ENCODE peak calls at places on chromosomes 5 and 9, in eight cellular contexts. One of them, this sample, is unnamed.

GRCh38 chr9:81829201-81829882 is 98.9 kb upstream of the SPATA31D4 start:
- DNase-seq in GM23338: peak; percentile 49
- DNase-seq in CD8-positive, alpha-beta T cell: no peak
- DNase-seq in fibroblast of lung: no peak
- DNase-seq in left ventricle myocardium inferior: no peak
- DNase-seq in upper lobe of left lung: no peak
- DNase-seq in effector memory CD4-positive, alpha-beta T cell: no peak
- DNase-seq in sigmoid colon: no peak
- DNase-seq in this sample: no peak

GRCh38 chr5:27474054-27474323 is 435.6 kb upstream of the CDH9 start:
- DNase-seq in GM23338: no peak
- DNase-seq in CD8-positive, alpha-beta T cell: no peak
- DNase-seq in fibroblast of lung: no peak
- DNase-seq in left ventricle myocardium inferior: no peak
- DNase-seq in upper lobe of left lung: no peak
- DNase-seq in effector memory CD4-positive, alpha-beta T cell: no peak
- DNase-seq in sigmoid colon: no peak
- DNase-seq in this sample: no peak

GRCh38 chr9:35470894-35471293 is 19.0 kb upstream of the RUSC2 start:
- DNase-seq in GM23338: no peak
- DNase-seq in CD8-positive, alpha-beta T cell: no peak
- DNase-seq in fibroblast of lung: peak; percentile 39
- DNase-seq in left ventricle myocardium inferior: no peak
- DNase-seq in upper lobe of left lung: no peak
- DNase-seq in effector memory CD4-positive, alpha-beta T cell: no peak
- DNase-seq in sigmoid colon: no peak
- DNase-seq in this sample: no peak

GRCh38 chr5:78232163-78232562 is 62.3 kb downstream of the AP3B1 start:
- DNase-seq in GM23338: no peak
- DNase-seq in CD8-positive, alpha-beta T cell: no peak
- DNase-seq in fibroblast of lung: no peak
- DNase-seq in left ventricle myocardium inferior: no peak
- DNase-seq in upper lobe of left lung: no peak
- DNase-seq in effector memory CD4-positive, alpha-beta T cell: no peak
- DNase-seq in sigmoid colon: no peak
- DNase-seq in this sample: no peak

GRCh38 chr9:132390966-132391365 is 15.7 kb downstream of the TTF1 start:
- DNase-seq in GM23338: no peak
- DNase-seq in CD8-positive, alpha-beta T cell: no peak
- DNase-seq in fibroblast of lung: no peak
- DNase-seq in left ventricle myocardium inferior: no peak
- DNase-seq in upper lobe of left lung: no peak
- DNase-seq in effector memory CD4-positive, alpha-beta T cell: no peak
- DNase-seq in sigmoid colon: no peak
- DNase-seq in this sample: no peak

GRCh38 chr9:105633373-105633772 is 28.9 kb upstream of the TAL2 start:
- DNase-seq in GM23338: no peak
- DNase-seq in CD8-positive, alpha-beta T cell: no peak
- DNase-seq in fibroblast of lung: no peak
- DNase-seq in left ventricle myocardium inferior: no peak
- DNase-seq in upper lobe of left lung: no peak
- DNase-seq in effector memory CD4-positive, alpha-beta T cell: no peak
- DNase-seq in sigmoid colon: no peak
- DNase-seq in this sample: no peak

GRCh38 chr5:53303105-53303504 is 177.3 kb upstream of the FST start:
- DNase-seq in GM23338: no peak
- DNase-seq in CD8-positive, alpha-beta T cell: no peak
- DNase-seq in fibroblast of lung: peak; percentile 93
- DNase-seq in left ventricle myocardium inferior: no peak
- DNase-seq in upper lobe of left lung: no peak
- DNase-seq in effector memory CD4-positive, alpha-beta T cell: no peak
- DNase-seq in sigmoid colon: no peak
- DNase-seq in this sample: no peak

GRCh38 chr5:33711094-33711670 is 180.6 kb downstream of the ADAMTS12 start:
- DNase-seq in GM23338: no peak
- DNase-seq in CD8-positive, alpha-beta T cell: no peak
- DNase-seq in fibroblast of lung: no peak
- DNase-seq in left ventricle myocardium inferior: peak; percentile 33
- DNase-seq in upper lobe of left lung: no peak
- DNase-seq in effector memory CD4-positive, alpha-beta T cell: no peak
- DNase-seq in sigmoid colon: peak; percentile 73
- DNase-seq in this sample: no peak

GRCh38 chr9:37372839-37373238 is 49.7 kb upstream of the GRHPR start:
- DNase-seq in GM23338: no peak
- DNase-seq in CD8-positive, alpha-beta T cell: no peak
- DNase-seq in fibroblast of lung: no peak
- DNase-seq in left ventricle myocardium inferior: no peak
- DNase-seq in upper lobe of left lung: no peak
- DNase-seq in effector memory CD4-positive, alpha-beta T cell: no peak
- DNase-seq in sigmoid colon: no peak
- DNase-seq in this sample: no peak

GRCh38 chr9:37371565-37372464 is 50.7 kb upstream of the GRHPR start:
- DNase-seq in GM23338: no peak
- DNase-seq in CD8-positive, alpha-beta T cell: no peak
- DNase-seq in fibroblast of lung: peak; percentile 77
- DNase-seq in left ventricle myocardium inferior: no peak
- DNase-seq in upper lobe of left lung: no peak
- DNase-seq in effector memory CD4-positive, alpha-beta T cell: no peak
- DNase-seq in sigmoid colon: no peak
- DNase-seq in this sample: no peak

GRCh38 chr9:37370282-37370681 is 52.2 kb upstream of the GRHPR start:
- DNase-seq in GM23338: no peak
- DNase-seq in CD8-positive, alpha-beta T cell: no peak
- DNase-seq in fibroblast of lung: no peak
- DNase-seq in left ventricle myocardium inferior: no peak
- DNase-seq in upper lobe of left lung: no peak
- DNase-seq in effector memory CD4-positive, alpha-beta T cell: no peak
- DNase-seq in sigmoid colon: no peak
- DNase-seq in this sample: no peak

GRCh38 chr9:37370968-37371563 is 51.4 kb upstream of the GRHPR start:
- DNase-seq in GM23338: no peak
- DNase-seq in CD8-positive, alpha-beta T cell: no peak
- DNase-seq in fibroblast of lung: no peak
- DNase-seq in left ventricle myocardium inferior: no peak
- DNase-seq in upper lobe of left lung: no peak
- DNase-seq in effector memory CD4-positive, alpha-beta T cell: no peak
- DNase-seq in sigmoid colon: no peak
- DNase-seq in this sample: no peak

GRCh38 chr9:37369671-37370070 is 52.8 kb upstream of the GRHPR start:
- DNase-seq in GM23338: no peak
- DNase-seq in CD8-positive, alpha-beta T cell: no peak
- DNase-seq in fibroblast of lung: no peak
- DNase-seq in left ventricle myocardium inferior: no peak
- DNase-seq in upper lobe of left lung: no peak
- DNase-seq in effector memory CD4-positive, alpha-beta T cell: no peak
- DNase-seq in sigmoid colon: no peak
- DNase-seq in this sample: no peak
- H3K4me1 ChIP-seq in GM23338: no peaks in the 10 kb centered on the region
- H3K4me1 ChIP-seq in CD8-positive, alpha-beta T cell: no peaks in the 10 kb centered on the region
- H3K4me1 ChIP-seq in fibroblast of lung: no peaks in the 10 kb centered on the region
- H3K4me1 ChIP-seq in left ventricle myocardium inferior: no peaks in the 10 kb centered on the region
- H3K4me1 ChIP-seq in upper lobe of left lung: no peaks in the 10 kb centered on the region
- H3K4me1 ChIP-seq in effector memory CD4-positive, alpha-beta T cell: no peaks in the 10 kb centered on the region
- H3K4me1 ChIP-seq in sigmoid colon: no peaks in the 10 kb centered on the region
- H3K4me1 ChIP-seq in this sample: no peaks in the 10 kb centered on the region

GRCh38 chr9:136617746-136618577 is 44.8 kb upstream of the EGFL7 start:
- DNase-seq in GM23338: no peak
- DNase-seq in CD8-positive, alpha-beta T cell: no peak
- DNase-seq in fibroblast of lung: no peak
- DNase-seq in left ventricle myocardium inferior: no peak
- DNase-seq in upper lobe of left lung: no peak
- DNase-seq in effector memory CD4-positive, alpha-beta T cell: no peak
- DNase-seq in sigmoid colon: no peak
- DNase-seq in this sample: no peak

GRCh38 chr9:136615631-136616306 is 46.9 kb upstream of the EGFL7 start:
- DNase-seq in GM23338: no peak
- DNase-seq in CD8-positive, alpha-beta T cell: no peak
- DNase-seq in fibroblast of lung: peak; percentile 5
- DNase-seq in left ventricle myocardium inferior: peak; percentile 15
- DNase-seq in upper lobe of left lung: no peak
- DNase-seq in effector memory CD4-positive, alpha-beta T cell: no peak
- DNase-seq in sigmoid colon: no peak
- DNase-seq in this sample: no peak

GRCh38 chr9:136618578-136619547 is 43.9 kb upstream of the EGFL7 start:
- DNase-seq in GM23338: no peak
- DNase-seq in CD8-positive, alpha-beta T cell: no peak
- DNase-seq in fibroblast of lung: no peak
- DNase-seq in left ventricle myocardium inferior: peak; percentile 45
- DNase-seq in upper lobe of left lung: peak; percentile 87
- DNase-seq in effector memory CD4-positive, alpha-beta T cell: no peak
- DNase-seq in sigmoid colon: no peak
- DNase-seq in this sample: no peak

GRCh38 chr9:136616307-136616635 is 46.4 kb upstream of the EGFL7 start:
- DNase-seq in GM23338: no peak
- DNase-seq in CD8-positive, alpha-beta T cell: no peak
- DNase-seq in fibroblast of lung: no peak
- DNase-seq in left ventricle myocardium inferior: peak; percentile 12
- DNase-seq in upper lobe of left lung: no peak
- DNase-seq in effector memory CD4-positive, alpha-beta T cell: no peak
- DNase-seq in sigmoid colon: no peak
- DNase-seq in this sample: no peak

DNA sequence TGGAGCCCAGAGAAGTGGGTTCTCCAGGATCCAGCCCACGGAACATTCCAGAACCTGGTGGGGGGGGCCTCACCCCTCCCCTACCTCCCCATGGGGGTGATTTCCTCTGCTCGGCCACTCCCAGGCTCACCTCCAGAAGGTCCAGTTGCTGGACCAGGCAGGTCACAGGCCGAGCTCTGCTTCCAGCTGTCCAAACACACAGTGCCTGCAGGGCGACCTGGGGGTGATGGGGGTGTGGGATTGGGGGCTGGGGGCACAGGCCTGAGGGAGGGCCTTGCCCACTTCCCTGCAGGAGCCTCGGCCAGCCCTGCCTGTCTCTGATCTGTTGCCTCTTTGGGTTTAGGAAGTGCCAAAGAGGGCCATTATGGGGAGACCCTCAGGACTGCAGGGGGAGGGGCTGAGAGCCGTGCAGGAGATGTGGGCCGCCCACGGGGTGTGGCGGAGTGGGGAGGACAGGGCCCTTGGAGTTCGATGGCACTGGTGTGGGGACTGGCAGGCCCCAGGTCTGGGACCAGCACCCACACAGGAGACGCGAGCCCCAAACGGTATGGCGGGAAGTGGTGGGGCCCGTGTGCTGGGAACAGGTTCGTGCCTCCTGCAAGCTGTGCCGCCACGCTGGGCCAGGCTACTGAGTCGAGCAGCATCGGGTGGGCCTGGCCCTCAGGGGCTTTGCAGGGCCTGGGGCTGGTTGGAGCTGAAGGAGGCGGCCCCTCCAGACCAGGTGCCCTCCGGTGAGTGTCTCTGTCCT is 45.6 kb upstream of the EGFL7 start:
- DNase-seq in GM23338: no peak
- DNase-seq in CD8-positive, alpha-beta T cell: no peak
- DNase-seq in fibroblast of lung: no peak
- DNase-seq in left ventricle myocardium inferior: no peak
- DNase-seq in upper lobe of left lung: no peak
- DNase-seq in effector memory CD4-positive, alpha-beta T cell: no peak
- DNase-seq in sigmoid colon: no peak
- DNase-seq in this sample: no peak
- H3K4me1 ChIP-seq in GM23338: no peaks in the 10 kb centered on the region
- H3K4me1 ChIP-seq in CD8-positive, alpha-beta T cell: peaks cover 17% of the 10 kb centered on the region
- H3K4me1 ChIP-seq in fibroblast of lung: peaks cover 16% of the 10 kb centered on the region
- H3K4me1 ChIP-seq in left ventricle myocardium inferior: peaks cover 30% of the 10 kb centered on the region
- H3K4me1 ChIP-seq in upper lobe of left lung: peaks cover 61% of the 10 kb centered on the region
- H3K4me1 ChIP-seq in effector memory CD4-positive, alpha-beta T cell: no peaks in the 10 kb centered on the region
- H3K4me1 ChIP-seq in sigmoid colon: peaks cover 6% of the 10 kb centered on the region
- H3K4me1 ChIP-seq in this sample: peaks cover 3% of the 10 kb centered on the region

GRCh38 chr5:144087576-144087975 is 82.9 kb downstream of the YIPF5 start:
- DNase-seq in GM23338: no peak
- DNase-seq in CD8-positive, alpha-beta T cell: no peak
- DNase-seq in fibroblast of lung: no peak
- DNase-seq in left ventricle myocardium inferior: no peak
- DNase-seq in upper lobe of left lung: no peak
- DNase-seq in effector memory CD4-positive, alpha-beta T cell: no peak
- DNase-seq in sigmoid colon: no peak
- DNase-seq in this sample: no peak

GRCh38 chr5:144093868-144094267 is 76.6 kb downstream of the YIPF5 start:
- DNase-seq in GM23338: no peak
- DNase-seq in CD8-positive, alpha-beta T cell: no peak
- DNase-seq in fibroblast of lung: no peak
- DNase-seq in left ventricle myocardium inferior: no peak
- DNase-seq in upper lobe of left lung: no peak
- DNase-seq in effector memory CD4-positive, alpha-beta T cell: no peak
- DNase-seq in sigmoid colon: no peak
- DNase-seq in this sample: no peak

GRCh38 chr5:144088211-144088965 is 82.1 kb downstream of the YIPF5 start:
- DNase-seq in GM23338: no peak
- DNase-seq in CD8-positive, alpha-beta T cell: no peak
- DNase-seq in fibroblast of lung: peak; percentile 56
- DNase-seq in left ventricle myocardium inferior: no peak
- DNase-seq in upper lobe of left lung: no peak
- DNase-seq in effector memory CD4-positive, alpha-beta T cell: no peak
- DNase-seq in sigmoid colon: no peak
- DNase-seq in this sample: no peak

GRCh38 chr5:144093400-144093799 is 77.1 kb downstream of the YIPF5 start:
- DNase-seq in GM23338: peak; percentile 23
- DNase-seq in CD8-positive, alpha-beta T cell: no peak
- DNase-seq in fibroblast of lung: no peak
- DNase-seq in left ventricle myocardium inferior: no peak
- DNase-seq in upper lobe of left lung: no peak
- DNase-seq in effector memory CD4-positive, alpha-beta T cell: no peak
- DNase-seq in sigmoid colon: no peak
- DNase-seq in this sample: no peak

DNA sequence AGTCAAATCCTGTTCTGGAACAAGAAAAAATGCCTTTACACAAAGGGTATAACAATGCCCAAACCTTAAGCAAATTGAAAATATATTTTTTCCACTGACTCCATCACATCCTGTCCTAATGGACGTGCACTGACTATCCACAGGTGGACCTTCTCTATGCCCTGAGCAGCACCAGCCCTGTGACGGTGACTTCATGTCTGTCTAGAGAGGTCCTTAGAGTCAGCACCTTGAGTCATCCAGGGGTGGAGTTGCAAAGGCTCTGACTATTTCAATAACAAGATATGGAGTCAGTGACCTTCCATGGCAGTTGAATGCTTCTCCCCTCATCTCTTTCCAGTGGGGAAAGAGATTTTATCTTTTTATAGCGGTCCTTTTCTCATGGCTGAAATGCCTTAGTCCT is 77.9 kb downstream of the YIPF5 start:
- DNase-seq in GM23338: no peak
- DNase-seq in CD8-positive, alpha-beta T cell: no peak
- DNase-seq in fibroblast of lung: no peak
- DNase-seq in left ventricle myocardium inferior: no peak
- DNase-seq in upper lobe of left lung: no peak
- DNase-seq in effector memory CD4-positive, alpha-beta T cell: no peak
- DNase-seq in sigmoid colon: no peak
- DNase-seq in this sample: no peak
- H3K4me1 ChIP-seq in GM23338: peaks cover 12% of the 10 kb centered on the region
- H3K4me1 ChIP-seq in CD8-positive, alpha-beta T cell: peaks cover 4% of the 10 kb centered on the region
- H3K4me1 ChIP-seq in fibroblast of lung: peaks cover 12% of the 10 kb centered on the region
- H3K4me1 ChIP-seq in left ventricle myocardium inferior: peaks cover 15% of the 10 kb centered on the region
- H3K4me1 ChIP-seq in upper lobe of left lung: no peaks in the 10 kb centered on the region
- H3K4me1 ChIP-seq in effector memory CD4-positive, alpha-beta T cell: no peaks in the 10 kb centered on the region
- H3K4me1 ChIP-seq in sigmoid colon: peaks cover 15% of the 10 kb centered on the region
- H3K4me1 ChIP-seq in this sample: peaks cover 4% of the 10 kb centered on the region

GRCh38 chr9:136568288-136569081 is 22.6 kb upstream of the NOTCH1 start:
- DNase-seq in GM23338: no peak
- DNase-seq in CD8-positive, alpha-beta T cell: no peak
- DNase-seq in fibroblast of lung: no peak
- DNase-seq in left ventricle myocardium inferior: no peak
- DNase-seq in upper lobe of left lung: no peak
- DNase-seq in effector memory CD4-positive, alpha-beta T cell: no peak
- DNase-seq in sigmoid colon: no peak
- DNase-seq in this sample: no peak

GRCh38 chr9:136567651-136568287 is 21.9 kb upstream of the NOTCH1 start:
- DNase-seq in GM23338: peak; percentile 80
- DNase-seq in CD8-positive, alpha-beta T cell: no peak
- DNase-seq in fibroblast of lung: peak; percentile 85
- DNase-seq in left ventricle myocardium inferior: peak; percentile 73
- DNase-seq in upper lobe of left lung: peak; percentile 54
- DNase-seq in effector memory CD4-positive, alpha-beta T cell: no peak
- DNase-seq in sigmoid colon: peak; percentile 96
- DNase-seq in this sample: no peak

GRCh38 chr9:136566553-136566895 is 20.7 kb upstream of the NOTCH1 start:
- DNase-seq in GM23338: no peak
- DNase-seq in CD8-positive, alpha-beta T cell: no peak
- DNase-seq in fibroblast of lung: no peak
- DNase-seq in left ventricle myocardium inferior: no peak
- DNase-seq in upper lobe of left lung: no peak
- DNase-seq in effector memory CD4-positive, alpha-beta T cell: no peak
- DNase-seq in sigmoid colon: no peak
- DNase-seq in this sample: no peak

GRCh38 chr9:136565722-136566552 is 20.1 kb upstream of the NOTCH1 start:
- DNase-seq in GM23338: no peak
- DNase-seq in CD8-positive, alpha-beta T cell: no peak
- DNase-seq in fibroblast of lung: no peak
- DNase-seq in left ventricle myocardium inferior: no peak
- DNase-seq in upper lobe of left lung: no peak
- DNase-seq in effector memory CD4-positive, alpha-beta T cell: no peak
- DNase-seq in sigmoid colon: no peak
- DNase-seq in this sample: no peak

DNA sequence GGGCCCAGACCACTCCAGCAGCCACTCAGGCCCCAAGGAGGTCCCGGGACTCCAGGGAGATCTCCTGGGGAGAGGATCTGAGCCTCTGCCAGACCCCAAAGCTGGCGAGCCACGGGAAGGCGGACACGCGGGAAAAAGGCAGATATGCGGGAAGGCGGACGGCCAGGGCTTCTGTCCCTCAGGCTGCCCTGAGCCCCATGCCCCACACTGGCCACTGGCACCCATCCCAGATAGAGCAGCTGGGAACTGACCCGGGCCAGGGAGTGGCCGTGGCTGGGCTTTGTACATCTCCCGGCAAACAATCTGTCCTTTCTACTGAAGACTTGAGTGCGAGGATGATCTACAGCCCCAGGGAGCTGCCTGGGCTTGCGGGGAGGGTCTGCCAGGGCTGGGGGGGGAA is 21.1 kb upstream of the NOTCH1 start:
- DNase-seq in GM23338: no peak
- DNase-seq in CD8-positive, alpha-beta T cell: no peak
- DNase-seq in fibroblast of lung: peak; percentile 24
- DNase-seq in left ventricle myocardium inferior: peak; percentile 66
- DNase-seq in upper lobe of left lung: no peak
- DNase-seq in effector memory CD4-positive, alpha-beta T cell: no peak
- DNase-seq in sigmoid colon: peak; percentile 88
- DNase-seq in this sample: no peak
- H3K4me1 ChIP-seq in GM23338: peaks cover 13% of the 10 kb centered on the region
- H3K4me1 ChIP-seq in CD8-positive, alpha-beta T cell: peaks cover 9% of the 10 kb centered on the region
- H3K4me1 ChIP-seq in fibroblast of lung: peaks cover 38% of the 10 kb centered on the region
- H3K4me1 ChIP-seq in left ventricle myocardium inferior: peaks cover 95% of the 10 kb centered on the region
- H3K4me1 ChIP-seq in upper lobe of left lung: peaks cover 74% of the 10 kb centered on the region
- H3K4me1 ChIP-seq in effector memory CD4-positive, alpha-beta T cell: no peaks in the 10 kb centered on the region
- H3K4me1 ChIP-seq in sigmoid colon: peaks cover 66% of the 10 kb centered on the region
- H3K4me1 ChIP-seq in this sample: no peaks in the 10 kb centered on the region

This sample was measured in CD8-positive, alpha-beta memory T cell.